ENCODE peak calls at places on chromosome 21, in four cellular contexts. X, A, E and D are unnamed samples.

GRCh38 chr21:25708467-25709065 is 26.1 kb downstream of the ATP5PF start:
- DNase-seq in A (no peak), E (no peak), X (no peak), D (peak)

GRCh38 chr21:22063140-22063539 is 1064.9 kb downstream of the NCAM2 start:
- DNase-seq in E (no peak), X (no peak), A (no peak), D (no peak)

GRCh38 chr21:29187939-29188338 is 57.5 kb downstream of the MAP3K7CL start:
- DNase-seq in E (no peak), A (peak), X (peak), D (peak)

GRCh38 chr21:46024983-46025860 is 43.7 kb downstream of the COL6A1 start:
- DNase-seq in A (peak), X (peak), E (no peak), D (no peak)

GRCh38 chr21:46061063-46061462 is 36.8 kb upstream of the COL6A2 start:
- DNase-seq in X (no peak), E (peak), A (no peak), D (no peak)

GRCh38 chr21:17900281-17900989 is 81.3 kb upstream of the C21orf91 start:
- DNase-seq in X (no peak), E (no peak), A (no peak), D (no peak)

GRCh38 chr21:45455321-45456013 is 50.5 kb downstream of the COL18A1 start:
- DNase-seq in E (peak), X (no peak), A (no peak), D (no peak)

GRCh38 chr21:15319727-15320126 is 254.9 kb upstream of the NRIP1 start:
- DNase-seq in X (no peak), A (no peak), E (no peak), D (no peak)

GRCh38 chr21:28818663-28819278 is 173.9 kb downstream of the LTN1 start:
- DNase-seq in X (peak), A (peak), E (no peak), D (no peak)

GRCh38 chr21:25133939-25134338 is 473.3 kb downstream of the MRPL39 start:
- DNase-seq in X (no peak), E (no peak), A (peak), D (no peak)

GRCh38 chr21:29213513-29214385 is 83.3 kb downstream of the MAP3K7CL start:
- DNase-seq in A (no peak), X (no peak), E (no peak), D (no peak)

GRCh38 chr21:37451446-37451845 is 84.9 kb downstream of the DYRK1A start:
- DNase-seq in E (no peak), X (no peak), A (no peak), D (no peak)

GRCh38 chr21:44637018-44637850 is at the start of gene KRTAP10-10:
- DNase-seq in E (no peak), A (no peak), X (no peak), D (no peak)

GRCh38 chr21:21295303-21295702 is 297.1 kb downstream of the NCAM2 start:
- DNase-seq in E (no peak), X (no peak), A (no peak), D (no peak)

GRCh38 chr21:31397939-31398338 is 53.9 kb upstream of the TIAM1 start:
- DNase-seq in E (peak), A (no peak), X (no peak), D (no peak)

GRCh38 chr21:43603641-43604504 is 55.4 kb downstream of the HSF2BP start:
- DNase-seq in E (no peak), A (no peak), X (no peak), D (peak)

GRCh38 chr21:45407629-45408247 is 2.8 kb downstream of the COL18A1 start:
- DNase-seq in X (no peak), A (no peak), E (peak), D (no peak)

GRCh38 chr21:44480200-44481065 is 25.1 kb downstream of the LRRC3 start:
- DNase-seq in A (no peak), X (no peak), E (peak), D (no peak)

GRCh38 chr21:45856422-45856821 is 125.1 kb upstream of the COL6A1 start:
- DNase-seq in E (no peak), X (no peak), A (no peak), D (no peak)

GRCh38 chr21:43644609-43645008 is 14.7 kb downstream of the HSF2BP start:
- DNase-seq in A (no peak), X (no peak), E (peak), D (no peak)

GRCh38 chr21:21232320-21232719 is 234.1 kb downstream of the NCAM2 start:
- DNase-seq in E (no peak), X (peak), A (peak), D (no peak)

GRCh38 chr21:16536661-16537359 is 807.0 kb downstream of the USP25 start:
- DNase-seq in X (no peak), A (no peak), E (no peak), D (no peak)

GRCh38 chr21:17387030-17387617 is 125.7 kb upstream of the CXADR start:
- DNase-seq in X (no peak), E (no peak), A (peak), D (peak)

GRCh38 chr21:45781741-45782140 is 138.2 kb downstream of the PCBP3 start:
- DNase-seq in A (no peak), E (no peak), X (no peak), D (no peak)

GRCh38 chr21:45718413-45718812 is 74.9 kb downstream of the PCBP3 start:
- DNase-seq in A (no peak), E (no peak), X (no peak), D (no peak)

GRCh38 chr21:26835027-26835713 is 10.0 kb downstream of the ADAMTS1 start:
- DNase-seq in X (peak), E (no peak), A (peak), D (no peak)
- TF ChIP-seq CTCF in X (no peak), E (no peak), A (no peak), D (no peak)

GRCh38 chr21:41861255-41861654 is 17.9 kb downstream of the PRDM15 start:
- DNase-seq in X (no peak), A (no peak), E (no peak), D (no peak)
- H3K4me3 ChIP-seq in X (no peak), A (no peak), E (no peak), D (no peak)

DNA sequence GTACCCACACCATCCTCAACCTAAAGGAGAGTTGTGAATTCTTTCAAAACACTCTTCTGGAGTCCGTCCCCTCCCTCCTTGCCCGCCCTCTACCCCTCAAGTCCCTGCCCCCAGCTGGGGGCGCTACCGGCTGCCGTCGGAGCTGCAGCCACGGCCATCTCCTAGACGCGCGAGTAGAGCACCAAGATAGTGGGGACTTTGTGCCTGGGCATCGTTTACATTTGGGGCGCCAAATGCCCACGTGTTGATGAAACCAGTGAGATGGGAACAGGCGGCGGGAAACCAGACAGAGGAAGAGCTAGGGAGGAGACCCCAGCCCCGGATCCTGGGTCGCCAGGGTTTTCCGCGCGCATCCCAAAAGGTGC is 647 bp upstream of the OLIG2 start:
- DNase-seq in A (no peak), E (no peak), X (no peak), D (no peak)
- TF ChIP-seq CTCF in A (no peak), E (no peak), X (no peak), D (no peak)

GRCh38 chr21:38495242-38495641 is 3.0 kb downstream of the ERG start:
- DNase-seq in E (no peak), X (no peak), A (no peak), D (no peak)
- H3K4me3 ChIP-seq in E (peak), X (no peak), A (no peak), D (no peak)

DNA sequence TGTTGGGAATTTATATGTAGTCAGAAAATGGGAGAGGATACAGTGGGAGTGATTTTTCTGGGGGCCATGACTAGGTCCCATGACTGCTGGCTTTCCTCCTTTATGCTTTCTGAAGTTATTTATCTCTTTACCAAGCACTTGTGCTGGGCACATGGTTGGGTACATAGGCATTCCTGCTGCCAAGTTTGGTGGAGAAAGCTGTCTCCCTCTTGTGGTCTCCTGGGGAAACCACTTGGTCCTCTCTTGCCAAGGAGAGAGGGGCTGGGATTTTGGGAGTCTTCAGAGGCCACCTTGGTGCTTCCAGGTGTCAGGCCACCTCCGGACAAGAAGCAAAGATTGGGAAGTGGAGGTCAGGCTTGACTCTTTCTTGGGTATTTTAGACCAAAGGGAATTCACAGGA is 120.2 kb upstream of the KCNE2 start:
- DNase-seq in X (no peak), E (no peak), A (no peak), D (peak)
- TF ChIP-seq CTCF in X (peak), E (no peak), A (peak), D (peak)

DNA sequence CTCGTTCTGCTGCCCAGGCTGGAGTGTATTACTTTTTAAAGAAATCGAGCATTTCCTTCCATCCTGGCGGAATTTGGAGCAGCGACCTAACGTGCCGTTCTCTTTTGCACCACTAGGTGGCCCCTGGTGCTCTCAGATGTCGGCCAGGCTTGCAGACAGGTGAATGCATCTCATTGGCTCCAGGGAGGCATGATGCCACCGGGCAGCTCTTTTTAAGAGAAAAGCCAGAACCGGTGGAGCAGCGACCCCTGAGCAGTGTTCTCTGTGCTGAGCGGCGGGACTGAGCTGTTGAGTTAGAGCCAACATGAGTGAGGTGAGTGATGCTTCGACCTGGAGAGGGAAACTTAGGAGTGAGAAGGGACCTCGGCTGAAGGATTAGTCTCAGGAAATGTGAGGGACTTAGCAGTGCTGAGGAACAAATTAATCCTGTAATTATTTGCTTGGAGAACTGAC is at the start of gene PCP4:
- DNase-seq in X (no peak), E (peak), A (no peak), D (no peak)
- H3K4me3 ChIP-seq in X (no peak), E (no peak), A (no peak), D (no peak)

GRCh38 chr21:32747396-32747795 is 19.6 kb upstream of the SYNJ1 start:
- DNase-seq in A (no peak), X (no peak), E (no peak), D (no peak)

GRCh38 chr21:32749662-32750061 is 21.8 kb upstream of the SYNJ1 start:
- DNase-seq in E (no peak), A (no peak), X (no peak), D (no peak)

GRCh38 chr21:32753818-32754610 is 17.5 kb downstream of the PAXBP1 start:
- DNase-seq in A (no peak), E (no peak), X (no peak), D (no peak)

GRCh38 chr21:32748529-32748928 is 20.7 kb upstream of the SYNJ1 start:
- DNase-seq in X (no peak), E (no peak), A (no peak), D (no peak)

GRCh38 chr21:32750405-32750804 is 21.1 kb downstream of the PAXBP1 start:
- DNase-seq in X (no peak), E (no peak), A (no peak), D (no peak)
- TF ChIP-seq CTCF in X (no peak), E (no peak), A (no peak), D (no peak)

GRCh38 chr21:30337644-30338170 is at the start of gene KRTAP27-1:
- DNase-seq in A (no peak), X (no peak), E (no peak), D (no peak)

GRCh38 chr21:30340714-30341573 is 3.5 kb upstream of the KRTAP27-1 start:
- DNase-seq in X (no peak), E (no peak), A (no peak), D (no peak)

DNA sequence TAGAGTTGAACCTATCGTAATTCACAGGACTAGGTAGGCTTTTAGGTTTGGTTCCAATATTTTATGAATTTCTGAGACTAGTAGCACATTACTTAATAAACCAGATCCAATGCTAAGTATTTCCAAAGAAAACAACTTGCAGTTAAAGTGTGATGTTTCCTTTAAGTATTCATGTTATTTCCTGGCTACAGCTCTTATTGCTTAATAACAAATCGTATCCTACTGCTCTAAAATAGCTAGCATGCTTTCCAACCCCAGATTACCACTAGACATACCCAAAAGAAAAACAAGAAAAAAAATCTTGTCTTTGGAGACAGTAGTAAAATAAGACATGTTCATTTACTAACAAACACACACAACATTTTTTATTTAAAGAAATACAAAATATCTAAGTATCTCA is 898 bp downstream of the KRTAP27-1 start:
- DNase-seq in A (peak), E (no peak), X (no peak), D (no peak)
- H3K4me3 ChIP-seq in A (no peak), E (no peak), X (no peak), D (no peak)

GRCh38 chr21:39134288-39134810 is 48.9 kb downstream of the PSMG1 start:
- DNase-seq in X (no peak), E (no peak), A (no peak), D (no peak)
- TF ChIP-seq CTCF in X (no peak), E (no peak), A (no peak), D (no peak)

GRCh38 chr21:36209626-36210171 is 53.1 kb downstream of the DOP1B start:
- DNase-seq in A (no peak), E (no peak), X (no peak), D (peak)

GRCh38 chr21:36212513-36212780 is 55.8 kb downstream of the DOP1B start:
- DNase-seq in E (no peak), A (no peak), X (no peak), D (no peak)

GRCh38 chr21:36210779-36211659 is 54.4 kb downstream of the DOP1B start:
- DNase-seq in E (no peak), X (no peak), A (no peak), D (no peak)

GRCh38 chr21:36208326-36209013 is 51.8 kb downstream of the DOP1B start:
- DNase-seq in A (no peak), E (no peak), X (no peak), D (no peak)

DNA sequence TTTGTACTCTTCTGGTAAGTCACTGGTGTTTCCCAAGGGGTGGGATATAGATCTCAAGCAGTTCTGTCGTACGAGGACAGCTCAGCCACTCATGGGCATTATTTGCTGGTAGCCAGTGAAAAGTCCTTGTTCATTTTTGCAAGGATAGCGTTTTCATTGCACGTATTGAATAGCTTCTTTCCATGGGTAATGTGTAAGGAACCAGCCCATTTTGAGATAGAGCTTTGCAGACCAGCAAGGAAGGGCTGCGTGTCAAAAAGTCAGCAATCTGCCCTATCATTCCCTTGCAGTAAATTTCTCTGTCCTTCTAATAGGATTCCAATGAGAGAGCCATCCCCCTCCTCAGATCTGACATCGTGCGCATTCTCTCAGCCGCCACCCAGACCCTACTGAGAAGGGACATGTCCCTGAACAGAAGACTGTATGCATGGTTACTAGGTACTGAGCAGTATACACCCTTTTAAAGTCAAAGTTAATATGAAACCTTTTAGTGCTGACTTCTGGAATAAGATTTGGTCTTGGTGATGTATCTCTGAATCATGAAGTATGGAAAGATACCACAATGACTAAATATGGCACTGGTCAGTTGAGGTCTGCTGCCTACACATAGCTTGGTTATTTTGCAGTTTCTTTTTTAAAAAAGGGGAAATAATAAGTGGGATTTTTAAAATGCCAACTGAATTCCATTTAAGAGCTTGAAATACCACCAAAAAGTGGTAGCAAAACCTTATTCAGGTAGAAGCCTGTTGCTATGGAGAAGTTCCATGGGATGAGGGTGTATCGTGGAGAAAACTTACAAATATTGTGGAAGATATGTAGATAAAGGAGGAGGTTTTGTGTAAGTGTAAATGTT is 55.3 kb downstream of the DOP1B start:
- DNase-seq in X (peak), A (peak), E (no peak), D (peak)
- H3K4me3 ChIP-seq in X (no peak), A (no peak), E (no peak), D (no peak)